ENCODE peak calls at places on chromosomes 12 and 14, in ten cellular contexts. T, B, O, K, J, Z, R, H, S and A are unnamed samples.

GRCh38 chr12:6606331-6607131 is 648 bp downstream of the CHD4 start:
- DNase-seq in B (no peak), T (no peak), S (peak), Z (peak), K (peak), O (peak), R (peak), J (peak), H (peak), A (no peak)

GRCh38 chr14:49796025-49796424 is 28.1 kb downstream of the KLHDC2 start:
- DNase-seq in O (no peak), K (no peak), B (no peak), T (no peak), H (no peak), S (no peak), J (no peak), R (no peak), Z (no peak), A (no peak)

GRCh38 chr12:114686421-114687268 is 2.7 kb upstream of the TBX3 start:
- DNase-seq in T (no peak), O (no peak), Z (no peak), K (no peak), S (no peak), H (no peak), B (no peak), J (no peak), R (peak), A (no peak)

GRCh38 chr12:107929436-107929835 is 154.9 kb downstream of the ASCL4 start:
- DNase-seq in B (peak), H (no peak), S (no peak), O (no peak), J (no peak), K (no peak), Z (no peak), R (no peak), T (peak), A (no peak)

GRCh38 chr12:111687255-111687654 is 1.4 kb downstream of the ACAD10 start:
- DNase-seq in O (no peak), J (no peak), Z (peak), K (no peak), R (no peak), B (no peak), T (no peak), S (no peak), H (no peak), A (peak)

GRCh38 chr12:39502657-39503056 is 59.7 kb upstream of the KIF21A start:
- DNase-seq in O (no peak), Z (no peak), R (no peak), B (no peak), J (no peak), T (no peak), K (no peak), S (no peak), H (no peak), A (no peak)

GRCh38 chr14:91996951-91997371 is 42.9 kb downstream of the TRIP11 start:
- DNase-seq in S (no peak), H (no peak), O (peak), J (no peak), T (no peak), Z (peak), B (no peak), K (no peak), R (no peak), A (peak)

GRCh38 chr14:72595152-72595551 is 298.7 kb downstream of the DPF3 start:
- DNase-seq in R (no peak), J (no peak), Z (no peak), T (no peak), B (no peak), K (no peak), S (no peak), H (no peak), O (no peak), A (no peak)

GRCh38 chr12:92034858-92035401 is 110.7 kb downstream of the BTG1 start:
- DNase-seq in J (no peak), T (peak), O (no peak), K (no peak), Z (peak), R (peak), S (peak), B (peak), H (peak), A (peak)

GRCh38 chr12:120771097-120771496 is 45.5 kb downstream of the ACADS start:
- DNase-seq in J (no peak), T (no peak), Z (no peak), B (no peak), K (peak), R (no peak), O (no peak), S (no peak), H (no peak), A (no peak)

GRCh38 chr14:24379907-24380746 is 12.1 kb downstream of the NFATC4 start:
- DNase-seq in O (no peak), J (no peak), K (no peak), B (no peak), Z (no peak), S (no peak), R (no peak), T (no peak), H (no peak), A (no peak)

GRCh38 chr12:50058743-50059312 is 1.4 kb downstream of the ASIC1 start:
- DNase-seq in H (no peak), K (no peak), O (no peak), T (no peak), Z (no peak), B (no peak), J (no peak), S (no peak), R (no peak), A (no peak)

GRCh38 chr12:46788247-46788887 is 37.4 kb downstream of the SLC38A4 start:
- DNase-seq in J (no peak), H (no peak), T (no peak), K (no peak), B (no peak), O (no peak), Z (no peak), R (no peak), S (no peak), A (peak)

GRCh38 chr14:58584383-58584782 is 53.4 kb upstream of the DACT1 start:
- DNase-seq in R (no peak), Z (no peak), K (no peak), T (no peak), J (no peak), O (no peak), B (no peak), H (no peak), S (no peak), A (no peak)

GRCh38 chr14:91158091-91158790 is 44.4 kb downstream of the DGLUCY start:
- DNase-seq in O (no peak), H (no peak), T (no peak), B (no peak), R (no peak), Z (no peak), S (no peak), K (no peak), J (no peak), A (no peak)

GRCh38 chr12:61504396-61505115 is 755.6 kb upstream of the USP15 start:
- DNase-seq in H (no peak), K (no peak), R (no peak), J (no peak), Z (no peak), S (no peak), B (peak), O (no peak), T (no peak), A (no peak)

GRCh38 chr12:15774819-15775218 is 14.4 kb downstream of the EPS8 start:
- DNase-seq in O (no peak), H (no peak), B (no peak), J (no peak), R (no peak), K (no peak), Z (no peak), T (no peak), S (no peak), A (no peak)

GRCh38 chr12:116087399-116087798 is 190.1 kb downstream of the MED13L start:
- DNase-seq in H (no peak), K (no peak), O (no peak), B (no peak), S (no peak), R (no peak), Z (no peak), J (no peak), T (no peak), A (no peak)

GRCh38 chr14:20799444-20799843 is 3.2 kb downstream of the RNASE1 start:
- DNase-seq in Z (no peak), R (no peak), K (no peak), H (no peak), B (no peak), J (no peak), S (no peak), T (no peak), O (no peak), A (no peak)

GRCh38 chr14:64762044-64763034 is 58.1 kb downstream of the PLEKHG3 start:
- DNase-seq in S (peak), O (peak), K (no peak), J (peak), T (no peak), H (no peak), Z (no peak), B (peak), R (peak), A (peak)

GRCh38 chr12:6724409-6724797 is 557 bp downstream of the COPS7A start:
- DNase-seq in H (no peak), K (no peak), S (no peak), T (no peak), O (no peak), Z (peak), J (no peak), R (peak), B (no peak), A (no peak)

GRCh38 chr12:91990525-91990924 is 155.1 kb downstream of the BTG1 start:
- DNase-seq in B (no peak), O (no peak), J (no peak), T (no peak), Z (no peak), K (no peak), S (no peak), H (no peak), R (no peak), A (no peak)

GRCh38 chr12:40033260-40033649 is 72.6 kb downstream of the SLC2A13 start:
- DNase-seq in S (no peak), H (no peak), K (no peak), J (no peak), T (no peak), O (no peak), R (no peak), B (no peak), Z (no peak), A (no peak)

GRCh38 chr14:91378945-91379932 is 38.4 kb downstream of the CCDC88C start:
- DNase-seq in J (no peak), S (no peak), Z (no peak), O (peak), R (no peak), B (no peak), K (no peak), H (no peak), T (no peak), A (no peak)

GRCh38 chr12:51980051-51980808 is 26.5 kb upstream of the TAMALIN start:
- DNase-seq in H (no peak), J (no peak), S (peak), O (no peak), T (no peak), R (peak), K (peak), B (no peak), Z (peak), A (peak)

GRCh38 chr14:51554339-51554920 is 97.3 kb upstream of the FRMD6 start:
- DNase-seq in B (no peak), H (no peak), R (no peak), J (no peak), O (peak), S (no peak), Z (no peak), K (no peak), T (no peak), A (peak)

GRCh38 chr14:91417983-91418386 is 365 bp upstream of the CCDC88C start:
- DNase-seq in O (no peak), Z (peak), R (no peak), B (no peak), H (peak), T (no peak), S (peak), K (no peak), J (no peak), A (no peak)

GRCh38 chr12:54987611-54988231 is 3.2 kb upstream of the TESPA1 start:
- DNase-seq in J (no peak), R (no peak), H (no peak), Z (no peak), B (no peak), O (no peak), K (no peak), S (no peak), T (no peak), A (no peak)

GRCh38 chr14:29216316-29216715 is 449.7 kb downstream of the FOXG1 start:
- DNase-seq in K (no peak), R (no peak), Z (no peak), O (no peak), J (no peak), T (no peak), S (no peak), B (no peak), H (no peak), A (no peak)

GRCh38 chr12:25972783-25973182 is 14.3 kb downstream of the RASSF8 start:
- DNase-seq in B (no peak), T (no peak), S (no peak), R (no peak), J (no peak), K (no peak), O (no peak), Z (no peak), H (no peak), A (peak)
- TF ChIP-seq CTCF in B (no peak), T (no peak), S (no peak), R (no peak), J (no peak), K (no peak), O (no peak), Z (no peak), H (no peak), A (no peak)

GRCh38 chr12:22084852-22085251 is 38.8 kb downstream of the CMAS start:
- DNase-seq in R (no peak), T (no peak), S (no peak), H (no peak), Z (no peak), J (no peak), K (no peak), O (no peak), B (no peak), A (no peak)

GRCh38 chr12:22088886-22089285 is 42.9 kb downstream of the CMAS start:
- DNase-seq in H (no peak), T (no peak), B (no peak), J (no peak), R (no peak), S (no peak), O (no peak), K (no peak), Z (no peak), A (no peak)

GRCh38 chr12:22082190-22082701 is 36.2 kb downstream of the CMAS start:
- DNase-seq in O (no peak), S (no peak), J (no peak), H (no peak), B (no peak), T (no peak), K (no peak), R (no peak), Z (no peak), A (no peak)

DNA sequence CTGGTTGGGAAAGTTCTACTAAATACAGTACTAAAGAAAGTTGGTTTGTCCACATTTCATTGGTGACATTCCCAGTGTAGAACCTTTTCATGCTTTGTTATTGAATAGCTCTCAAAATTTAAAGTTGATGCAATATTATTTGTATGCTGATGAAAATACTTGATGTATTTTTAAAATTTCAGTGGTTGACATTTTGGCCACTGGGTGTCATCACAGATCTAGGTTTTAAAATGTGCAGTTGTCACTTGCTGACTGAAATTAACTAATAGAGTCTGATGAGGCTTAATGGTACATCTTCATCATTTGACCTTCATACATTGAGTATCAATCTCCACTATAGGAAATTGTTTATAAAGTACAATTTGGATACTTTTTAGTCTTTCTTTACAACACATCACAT is 37.1 kb downstream of the CMAS start:
- DNase-seq in J (no peak), T (no peak), Z (no peak), H (no peak), R (no peak), O (no peak), S (no peak), B (no peak), K (no peak), A (peak)
- TF ChIP-seq CTCF in J (no peak), T (peak), Z (peak), H (peak), R (peak), O (peak), S (peak), B (peak), K (peak), A (peak)

DNA sequence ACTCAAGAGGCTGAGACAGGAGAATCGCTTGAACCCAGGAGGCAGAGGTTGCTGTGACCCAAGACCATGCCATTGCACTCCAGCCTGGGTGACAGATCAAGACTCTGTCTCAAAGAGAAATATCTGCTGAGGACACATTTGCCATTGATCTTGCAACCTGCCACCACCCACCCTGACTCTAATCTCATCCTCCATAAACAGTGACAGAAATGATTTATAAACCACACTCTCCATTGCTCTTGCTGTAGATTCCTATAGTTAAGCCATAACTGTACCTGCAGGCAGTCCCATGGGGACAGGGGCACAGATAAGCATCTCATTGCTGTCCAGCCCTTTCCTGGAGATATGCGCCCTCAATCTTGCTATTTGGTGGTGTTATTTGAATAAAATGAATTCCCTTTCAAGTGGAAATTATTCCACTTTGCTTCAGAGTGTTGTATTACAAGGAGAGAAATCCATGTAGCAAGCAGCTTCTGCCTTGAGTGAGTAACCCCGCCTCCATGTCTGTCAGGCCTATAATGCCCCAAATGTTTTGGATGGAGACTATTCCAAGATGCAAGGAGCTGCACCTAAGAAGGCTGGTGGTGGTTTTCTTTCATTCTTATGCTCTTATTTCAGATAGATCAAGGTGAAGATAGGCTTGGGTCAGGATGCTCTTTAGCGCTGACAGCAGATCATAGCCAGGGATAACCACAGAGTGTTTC is 3.0 kb upstream of the ZDHHC22 start:
- DNase-seq in R (no peak), H (no peak), B (no peak), T (no peak), S (no peak), J (no peak), K (no peak), Z (no peak), O (no peak), A (no peak)
- TF ChIP-seq CTCF in R (no peak), H (no peak), B (no peak), T (no peak), S (no peak), J (no peak), K (no peak), Z (no peak), O (no peak), A (no peak)

DNA sequence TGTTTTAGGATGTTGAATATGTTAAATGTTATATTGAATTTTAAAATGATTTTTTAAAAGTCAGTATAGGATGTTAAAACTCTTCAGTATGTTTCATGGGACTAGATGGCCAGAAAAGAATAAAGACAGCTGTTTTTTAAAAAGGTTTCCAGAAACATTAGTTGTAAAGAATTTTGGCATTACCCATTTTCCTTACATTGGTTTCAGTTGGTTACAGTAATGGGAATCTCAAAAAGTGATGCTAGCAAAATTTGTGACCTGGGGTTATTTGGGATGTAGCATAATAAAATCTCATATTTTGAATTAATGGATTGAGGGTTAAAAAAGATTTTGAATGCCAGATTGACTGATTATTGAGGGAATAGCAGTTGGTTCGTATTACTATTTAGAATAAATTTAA is 25.3 kb downstream of the EID3 start:
- DNase-seq in K (no peak), R (no peak), H (no peak), B (no peak), T (no peak), S (no peak), Z (no peak), J (no peak), O (no peak), A (no peak)
- TF ChIP-seq CTCF in K (no peak), R (no peak), H (no peak), B (no peak), T (no peak), S (no peak), Z (no peak), J (no peak), O (no peak), A (no peak)

GRCh38 chr14:98244966-98245569 is 1026.9 kb downstream of the BCL11B start:
- DNase-seq in R (no peak), O (no peak), Z (no peak), B (no peak), T (peak), S (no peak), K (no peak), J (no peak), H (no peak), A (no peak)

GRCh38 chr14:98244162-98244948 is 1027.6 kb downstream of the BCL11B start:
- DNase-seq in B (peak), T (peak), J (no peak), K (no peak), R (no peak), S (no peak), Z (no peak), O (no peak), H (no peak), A (no peak)

GRCh38 chr14:98252819-98253218 is 1019.2 kb downstream of the BCL11B start:
- DNase-seq in O (no peak), J (no peak), S (no peak), B (no peak), R (no peak), K (no peak), Z (no peak), H (no peak), T (no peak), A (no peak)

GRCh38 chr14:98249476-98249875 is 1022.5 kb downstream of the BCL11B start:
- DNase-seq in R (no peak), T (no peak), S (no peak), K (no peak), H (no peak), O (no peak), B (peak), J (no peak), Z (no peak), A (no peak)

GRCh38 chr14:98249057-98249456 is 1022.9 kb downstream of the BCL11B start:
- DNase-seq in R (no peak), H (no peak), J (no peak), O (no peak), S (no peak), T (no peak), Z (no peak), K (no peak), B (no peak), A (no peak)
- TF ChIP-seq CTCF in R (no peak), H (no peak), J (no peak), O (no peak), S (no peak), T (no peak), Z (no peak), K (no peak), B (no peak), A (no peak)

DNA sequence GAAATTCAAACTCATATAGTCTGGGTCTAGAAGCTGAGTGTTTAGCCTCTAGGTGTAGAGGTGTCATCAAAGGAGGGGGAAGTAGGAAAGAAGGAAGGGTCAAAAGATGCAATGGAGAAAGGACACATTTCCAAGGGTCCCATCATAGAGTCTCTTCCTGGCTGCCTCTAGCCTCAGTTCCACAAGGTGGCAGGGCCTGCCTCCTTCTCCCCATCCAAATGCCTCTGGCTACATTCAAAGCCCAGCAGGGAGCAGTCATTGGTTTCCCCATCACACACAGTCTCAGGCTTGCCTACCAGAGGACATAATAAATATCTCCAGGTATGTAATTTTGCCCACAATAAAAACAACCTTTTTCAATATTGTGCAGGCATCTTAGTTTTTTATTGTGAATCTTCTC is 2.1 kb upstream of the CCT2 start:
- DNase-seq in T (no peak), O (no peak), S (no peak), J (no peak), Z (no peak), K (no peak), H (no peak), R (no peak), B (no peak), A (peak)
- TF ChIP-seq CTCF in T (no peak), O (no peak), S (no peak), J (no peak), Z (no peak), K (no peak), H (no peak), R (no peak), B (no peak), A (peak)

GRCh38 chr14:68926236-68926635 is 52.9 kb downstream of the ACTN1 start:
- DNase-seq in R (no peak), J (no peak), O (no peak), Z (no peak), H (no peak), S (no peak), K (no peak), B (no peak), T (no peak), A (no peak)
- TF ChIP-seq CTCF in R (no peak), J (no peak), O (peak), Z (no peak), H (peak), S (no peak), K (peak), B (no peak), T (peak), A (peak)